ENCODE peak calls at places on chromosomes 16 and 17, in ten cellular contexts. U is spleen, K is sigmoid colon, Y is A549, N is NB4, J is Peyer's patch, E is uterus, C is esophagus squamous epithelium, A is breast epithelium, M is suprapubic skin. V is an unnamed sample.

GRCh38 chr16:81478876-81479496 is 34.4 kb downstream of the CMIP start:
- DNase-seq in A (no peak), Y (no peak), N (peak), E (no peak), M (no peak), U (peak), K (no peak), J (no peak), C (peak), V (peak)

GRCh38 chr16:85750827-85751641 is at the start of gene C16orf74:
- DNase-seq in A (no peak), M (no peak), N (peak), U (peak), J (peak), K (no peak), Y (peak), C (no peak), E (peak), V (no peak)

GRCh38 chr17:29625037-29625750 is 2.5 kb upstream of the CORO6 start:
- DNase-seq in M (no peak), K (peak), E (no peak), J (no peak), C (no peak), Y (peak), U (no peak), N (no peak), A (no peak), V (no peak)

GRCh38 chr16:9119795-9120194 is 28.4 kb downstream of the HAPSTR1 start:
- DNase-seq in A (no peak), C (no peak), M (peak), J (no peak), N (no peak), E (peak), K (peak), Y (peak), U (no peak), V (peak)

GRCh38 chr16:88941933-88942909 is 34.8 kb downstream of the CBFA2T3 start:
- DNase-seq in M (no peak), U (peak), Y (peak), C (no peak), E (no peak), J (peak), A (no peak), N (peak), K (no peak), V (no peak)

GRCh38 chr16:28866454-28866804 is 2.8 kb downstream of the SH2B1 start:
- DNase-seq in A (no peak), E (no peak), K (no peak), M (no peak), U (peak), J (no peak), Y (no peak), N (no peak), C (no peak), V (no peak)

GRCh38 chr17:67707442-67707841 is 10.3 kb upstream of the NOL11 start:
- DNase-seq in A (no peak), C (no peak), E (no peak), K (no peak), N (no peak), M (no peak), Y (no peak), J (no peak), U (no peak), V (no peak)

GRCh38 chr16:5851583-5851982 is 754.0 kb upstream of the EEF2KMT start:
- DNase-seq in N (peak), K (no peak), J (no peak), E (no peak), A (no peak), M (no peak), Y (no peak), U (no peak), C (no peak), V (no peak)

GRCh38 chr17:74224959-74225725 is 11.8 kb downstream of the TTYH2 start:
- DNase-seq in N (no peak), U (no peak), E (no peak), J (no peak), M (no peak), A (no peak), C (no peak), K (no peak), Y (no peak), V (no peak)

GRCh38 chr17:63356275-63356905 is 89.7 kb downstream of the CYB561 start:
- DNase-seq in J (no peak), A (no peak), E (no peak), Y (no peak), K (no peak), C (no peak), N (no peak), U (no peak), M (no peak), V (no peak)

GRCh38 chr16:57576429-57576870 is 34.0 kb downstream of the ADGRG5 start:
- DNase-seq in U (peak), E (peak), A (peak), C (no peak), J (peak), K (peak), N (peak), M (no peak), Y (peak), V (peak)

GRCh38 chr17:41417576-41418015 is 6.8 kb downstream of the KRT37 start:
- DNase-seq in K (no peak), M (no peak), A (no peak), Y (no peak), E (no peak), J (no peak), N (peak), U (no peak), C (no peak), V (no peak)

GRCh38 chr17:77002103-77003045 is 134.2 kb downstream of the MGAT5B start:
- DNase-seq in U (no peak), Y (peak), E (no peak), A (no peak), N (no peak), J (no peak), C (no peak), K (no peak), M (no peak), V (no peak)

GRCh38 chr16:72739577-72739976 is 308.4 kb downstream of the ZFHX3 start:
- DNase-seq in A (no peak), M (no peak), K (no peak), C (no peak), E (no peak), N (no peak), J (no peak), Y (no peak), U (no peak), V (no peak)

GRCh38 chr16:66696669-66697630 is at the start of gene CMTM4:
- DNase-seq in C (no peak), A (peak), M (peak), K (peak), J (peak), N (peak), U (peak), Y (peak), E (peak), V (peak)
- TF ChIP-seq CTCF in C (peak), A (no peak), M (no peak), K (no peak), J (no peak), N (no peak), U (no peak), Y (peak), E (peak), V (no peak)

DNA sequence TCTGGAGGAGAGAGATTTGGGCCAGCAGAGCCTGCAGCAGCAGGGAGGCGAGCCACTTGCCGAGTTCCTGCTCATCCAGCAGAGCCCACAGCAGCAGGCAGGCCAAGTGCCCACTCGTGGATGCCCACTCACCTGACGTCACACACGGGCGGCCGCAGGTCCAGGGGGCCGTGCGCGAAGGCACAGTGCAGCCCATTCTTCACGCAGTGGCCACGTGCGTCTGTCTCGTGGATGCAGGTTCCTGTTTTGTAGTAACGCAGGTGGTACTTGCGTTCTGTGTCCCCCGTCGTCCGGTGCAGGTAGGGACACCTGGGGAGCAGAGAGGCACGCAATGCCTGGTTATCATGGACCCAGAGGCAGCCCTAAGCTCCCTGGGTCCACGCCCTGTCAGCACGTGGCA is 11.5 kb downstream of the UNKL start:
- DNase-seq in E (no peak), M (no peak), K (no peak), U (no peak), Y (no peak), C (no peak), J (no peak), A (no peak), N (no peak), V (no peak)
- TF ChIP-seq POLR2A in E (no peak), M (no peak), K (no peak), U (no peak), Y (no peak), C (no peak), J (no peak), A (no peak), N (no peak), V (no peak)

GRCh38 chr17:57466042-57466471 is 209.7 kb downstream of the MSI2 start:
- DNase-seq in E (no peak), U (peak), N (peak), C (no peak), J (no peak), M (no peak), K (no peak), A (no peak), Y (no peak), V (no peak)
- H3K4me3 ChIP-seq in E (no peak), U (no peak), N (no peak), C (no peak), J (no peak), M (no peak), K (no peak), A (no peak), Y (no peak), V (no peak)

DNA sequence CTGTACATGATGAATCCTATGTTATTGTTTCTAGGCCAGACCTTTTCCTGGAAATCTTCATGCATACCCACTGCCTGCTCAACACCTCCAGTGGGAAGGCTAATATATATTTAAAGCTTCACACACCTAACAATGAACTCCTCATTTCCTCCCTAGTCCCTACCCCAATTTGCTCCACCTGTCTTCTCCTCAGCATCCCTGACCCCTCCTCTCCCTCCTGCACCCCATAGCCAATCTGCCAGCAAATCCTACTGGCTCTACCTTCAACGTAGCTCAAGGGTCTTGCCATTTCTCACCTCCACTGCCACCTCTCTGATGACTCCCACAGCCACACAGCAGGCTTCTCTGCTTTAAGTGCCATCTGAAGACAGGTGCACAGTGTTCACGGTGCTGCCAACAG is 215.6 kb upstream of the WSB1 start:
- DNase-seq in N (no peak), U (no peak), K (no peak), J (no peak), Y (no peak), M (no peak), E (no peak), A (no peak), C (no peak), V (no peak)
- TF ChIP-seq CTCF in N (no peak), U (no peak), K (no peak), J (no peak), Y (no peak), M (no peak), E (no peak), A (no peak), C (no peak), V (no peak)

GRCh38 chr17:17491031-17491471 is 5.1 kb downstream of the RASD1 start:
- DNase-seq in U (peak), E (no peak), K (peak), J (no peak), C (no peak), N (no peak), M (peak), A (peak), Y (no peak), V (no peak)
- TF ChIP-seq POLR2A in U (no peak), E (no peak), K (no peak), J (no peak), C (no peak), N (no peak), M (no peak), A (no peak), Y (no peak), V (no peak)

DNA sequence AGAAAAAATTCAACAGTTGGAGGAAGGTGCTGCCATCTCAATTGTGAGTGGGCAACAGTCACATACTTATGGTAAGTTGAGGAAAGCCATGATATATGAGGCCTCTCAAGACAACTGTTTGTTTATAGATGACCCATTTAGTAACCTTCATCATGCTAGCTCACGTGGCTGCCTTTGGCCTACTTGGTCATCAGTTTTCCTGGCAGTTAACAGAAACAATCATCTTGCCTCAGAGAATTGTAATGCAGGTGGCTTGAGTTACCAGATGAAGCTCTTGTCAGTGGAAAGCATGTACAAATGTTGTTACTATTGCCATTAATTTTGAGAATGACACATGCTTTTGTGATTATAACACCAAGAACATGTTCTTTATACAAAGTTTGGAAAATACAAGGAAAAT is 14.7 kb downstream of the TPPP3 start:
- DNase-seq in K (no peak), A (no peak), N (no peak), C (no peak), Y (no peak), M (no peak), U (no peak), E (no peak), J (no peak), V (no peak)
- H3K4me3 ChIP-seq in K (no peak), A (no peak), N (no peak), C (no peak), Y (no peak), M (no peak), U (no peak), E (no peak), J (no peak), V (no peak)

GRCh38 chr17:49585422-49586027 is 9.9 kb downstream of the NXPH3 start:
- DNase-seq in A (no peak), K (peak), J (no peak), C (no peak), Y (peak), U (no peak), E (no peak), M (no peak), N (no peak), V (no peak)
- TF ChIP-seq CTCF in A (no peak), K (no peak), J (no peak), C (no peak), Y (no peak), U (no peak), E (no peak), M (peak), N (no peak), V (no peak)

GRCh38 chr17:49762148-49762941 is 1.6 kb downstream of the FAM117A start:
- DNase-seq in U (no peak), J (no peak), M (no peak), Y (no peak), A (no peak), N (no peak), E (no peak), C (no peak), K (no peak), V (no peak)

GRCh38 chr17:49760909-49761558 is 2.9 kb downstream of the FAM117A start:
- DNase-seq in N (peak), Y (no peak), A (no peak), E (no peak), J (no peak), M (no peak), U (no peak), K (no peak), C (no peak), V (no peak)

GRCh38 chr17:49766918-49767530 is 3.1 kb upstream of the FAM117A start:
- DNase-seq in Y (no peak), E (no peak), J (no peak), A (no peak), N (no peak), C (no peak), M (no peak), U (no peak), K (no peak), V (no peak)

GRCh38 chr17:49764559-49765180 is 739 bp upstream of the FAM117A start:
- DNase-seq in N (no peak), K (no peak), A (no peak), U (no peak), C (no peak), J (no peak), Y (no peak), M (no peak), E (no peak), V (no peak)

DNA sequence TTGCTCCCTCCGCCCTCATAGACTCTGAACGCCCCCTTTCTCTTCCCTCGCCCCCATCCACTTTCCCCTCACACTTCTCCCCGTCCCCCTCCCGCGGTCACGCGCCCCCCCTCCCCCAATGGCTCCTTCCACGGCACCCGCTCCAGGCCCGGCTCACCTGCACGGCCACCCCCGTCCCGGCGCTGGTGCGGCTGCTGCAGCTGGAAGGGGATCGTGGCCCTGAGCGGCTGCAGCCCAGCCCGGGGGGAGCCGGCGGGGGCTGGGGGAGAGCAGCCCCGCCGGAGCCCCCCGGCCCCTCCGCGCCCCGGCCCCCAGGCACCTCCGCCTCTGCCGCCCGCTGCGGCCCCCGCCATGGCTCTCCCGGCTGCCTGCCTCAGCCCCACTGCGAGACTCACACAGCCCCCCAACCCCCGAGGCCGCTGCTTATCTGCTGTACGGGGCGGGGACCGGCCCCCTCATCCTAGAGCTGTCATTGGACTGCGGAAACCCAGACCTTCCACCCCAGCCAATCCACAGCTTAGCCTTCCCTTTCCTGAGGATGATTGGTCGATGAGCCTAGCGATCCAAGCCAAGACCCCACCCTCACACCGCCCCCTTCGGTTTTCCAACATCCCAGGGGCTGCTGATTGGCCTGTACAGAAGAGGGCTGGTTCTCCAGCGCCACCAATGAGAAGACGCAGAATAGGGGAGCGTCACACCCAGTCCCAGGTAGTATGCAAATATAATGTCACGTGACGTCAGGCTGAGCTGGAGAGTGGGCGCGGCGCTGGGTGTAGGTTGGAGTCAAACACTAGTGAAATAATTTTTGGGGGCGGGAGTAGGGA is at the start of gene FAM117A:
- DNase-seq in J (peak), N (peak), M (peak), K (peak), E (peak), C (peak), A (peak), U (peak), Y (peak), V (peak)
- TF ChIP-seq POLR2A in J (no peak), N (peak), M (no peak), K (peak), E (peak), C (no peak), A (no peak), U (no peak), Y (peak), V (no peak)

GRCh38 chr17:27343972-27344607 is 50.2 kb downstream of the WSB1 start:
- DNase-seq in U (no peak), A (no peak), J (no peak), K (no peak), N (no peak), Y (no peak), M (no peak), E (no peak), C (no peak), V (no peak)
- H3K4me3 ChIP-seq in U (no peak), A (no peak), J (no peak), K (no peak), N (no peak), Y (no peak), M (no peak), E (no peak), C (no peak), V (no peak)

V was measured in lower leg skin.